ENCODE peak calls at places on chromosome 2, in six cellular contexts. One of them, this sample, is unnamed.

GRCh38 chr2:159053186-159054031 is 85.0 kb downstream of the TANC1 start:
- DNase-seq in H1: no peak
- DNase-seq in IMR-90: peak; percentile 99
- DNase-seq in neuronal stem cell: no peak
- DNase-seq in H9: no peak
- DNase-seq in trophoblast cell: no peak
- DNase-seq in this sample: peak; percentile 96

GRCh38 chr2:184875212-184875611 is 276.9 kb downstream of the ZNF804A start:
- DNase-seq in H1: peak; percentile 2
- DNase-seq in IMR-90: no peak
- DNase-seq in neuronal stem cell: no peak
- DNase-seq in H9: no peak
- DNase-seq in trophoblast cell: no peak
- DNase-seq in this sample: no peak

GRCh38 chr2:215269397-215270117 is 42.3 kb upstream of the ATIC start:
- DNase-seq in H1: no peak
- DNase-seq in IMR-90: peak; percentile 80
- DNase-seq in neuronal stem cell: peak; percentile 74
- DNase-seq in H9: peak; percentile 58
- DNase-seq in trophoblast cell: peak; percentile 92
- DNase-seq in this sample: peak; percentile 80

GRCh38 chr2:203824057-203824456 is 43.5 kb upstream of the CTLA4 start:
- DNase-seq in H1: no peak
- DNase-seq in IMR-90: no peak
- DNase-seq in neuronal stem cell: no peak
- DNase-seq in H9: no peak
- DNase-seq in trophoblast cell: no peak
- DNase-seq in this sample: no peak

GRCh38 chr2:239293450-239294430 is 107.1 kb downstream of the HDAC4 start:
- DNase-seq in H1: no peak
- DNase-seq in IMR-90: no peak
- DNase-seq in neuronal stem cell: no peak
- DNase-seq in H9: no peak
- DNase-seq in trophoblast cell: no peak
- DNase-seq in this sample: no peak

GRCh38 chr2:134160793-134161504 is 92.9 kb upstream of the MGAT5 start:
- DNase-seq in H1: no peak
- DNase-seq in IMR-90: peak; percentile 40
- DNase-seq in neuronal stem cell: no peak
- DNase-seq in H9: no peak
- DNase-seq in trophoblast cell: peak; percentile 81
- DNase-seq in this sample: no peak

GRCh38 chr2:3302421-3302750 is 75.2 kb downstream of the EIPR1 start:
- DNase-seq in H1: no peak
- DNase-seq in IMR-90: no peak
- DNase-seq in neuronal stem cell: no peak
- DNase-seq in H9: no peak
- DNase-seq in trophoblast cell: no peak
- DNase-seq in this sample: no peak

GRCh38 chr2:217289909-217290283 is 430.0 kb upstream of the TNP1 start:
- DNase-seq in H1: no peak
- DNase-seq in IMR-90: peak; percentile 69
- DNase-seq in neuronal stem cell: peak; percentile 32
- DNase-seq in H9: no peak
- DNase-seq in trophoblast cell: peak; percentile 18
- DNase-seq in this sample: peak; percentile 64

GRCh38 chr2:240626531-240627300 is 1.4 kb downstream of the GPR35 start:
- DNase-seq in H1: no peak
- DNase-seq in IMR-90: no peak
- DNase-seq in neuronal stem cell: no peak
- DNase-seq in H9: peak; percentile 29
- DNase-seq in trophoblast cell: no peak
- DNase-seq in this sample: no peak

DNA sequence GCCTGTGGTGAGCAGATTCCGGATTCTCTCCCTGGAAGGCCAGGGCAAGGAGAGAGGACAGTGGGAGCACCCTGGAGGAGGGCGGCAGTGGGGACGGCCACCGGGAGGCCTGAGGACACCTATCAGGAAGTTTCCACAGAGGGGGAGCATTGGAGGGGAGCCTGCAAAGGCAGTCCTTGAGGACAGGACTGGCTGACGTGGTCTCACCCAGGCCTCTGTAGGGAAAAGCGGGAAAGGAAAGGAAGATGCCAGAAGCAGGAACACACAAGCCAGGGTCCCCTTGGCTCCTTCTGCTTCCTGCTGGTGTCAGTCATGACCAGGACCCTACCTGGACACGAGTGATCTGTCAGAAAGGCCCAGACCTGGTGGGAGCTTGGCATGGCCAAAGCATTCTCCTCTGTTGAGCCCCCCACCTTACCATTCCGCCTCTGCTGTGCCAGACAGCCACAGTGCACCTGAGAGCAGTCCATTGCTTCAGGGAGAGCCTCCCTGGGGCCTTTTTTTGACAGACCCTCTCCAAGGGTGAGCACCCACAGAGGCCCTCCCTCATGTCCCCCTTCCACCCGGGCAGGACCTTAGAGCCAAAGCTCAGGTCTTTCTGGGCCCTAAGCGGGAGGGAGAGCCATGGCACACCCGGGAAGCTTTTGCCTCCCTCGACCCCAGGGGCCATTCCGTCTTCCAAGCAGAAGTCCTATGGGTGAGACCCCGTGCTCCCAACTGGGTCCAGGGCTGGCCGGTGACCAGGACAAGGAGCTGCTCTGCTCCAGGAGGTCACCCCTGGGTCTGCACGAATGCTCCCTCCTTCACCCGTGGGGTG is 333.1 kb downstream of the DYSF start:
- DNase-seq in H1: no peak
- DNase-seq in IMR-90: no peak
- DNase-seq in neuronal stem cell: no peak
- DNase-seq in H9: peak; percentile 20
- DNase-seq in trophoblast cell: no peak
- DNase-seq in this sample: no peak
- H3K14ac ChIP-seq in H1: no peak overlapping the region
- H3K14ac ChIP-seq in IMR-90: no peak overlapping the region
- H3K14ac ChIP-seq in neuronal stem cell: peak overlapping the region; percentile 42
- H3K14ac ChIP-seq in H9: no peak overlapping the region
- H3K14ac ChIP-seq in trophoblast cell: no peak overlapping the region
- H3K14ac ChIP-seq in this sample: no peak overlapping the region

GRCh38 chr2:42568431-42569115 is at the start of gene MTA3:
- DNase-seq in H1: peak; percentile 19
- DNase-seq in IMR-90: no peak
- DNase-seq in neuronal stem cell: peak; percentile 70
- DNase-seq in H9: peak; percentile 63
- DNase-seq in trophoblast cell: peak; percentile 58
- DNase-seq in this sample: peak; percentile 46
- H3K23ac ChIP-seq in H1: no peak within 1 kb of the TSS
- H3K23ac ChIP-seq in IMR-90: peak within 1 kb of the TSS; percentile 94
- H3K23ac ChIP-seq in neuronal stem cell: peak within 1 kb of the TSS; percentile 87
- H3K23ac ChIP-seq in H9: no peak within 1 kb of the TSS
- H3K23ac ChIP-seq in trophoblast cell: no peak within 1 kb of the TSS
- H3K23ac ChIP-seq in this sample: peak within 1 kb of the TSS; percentile 94

GRCh38 chr2:36451512-36451911 is 95.9 kb downstream of the CRIM1 start:
- DNase-seq in H1: no peak
- DNase-seq in IMR-90: peak; percentile 63
- DNase-seq in neuronal stem cell: no peak
- DNase-seq in H9: no peak
- DNase-seq in trophoblast cell: no peak
- DNase-seq in this sample: peak; percentile 82
- H3K14ac ChIP-seq in H1: no peak overlapping the region
- H3K14ac ChIP-seq in IMR-90: peak overlapping the region; percentile 66
- H3K14ac ChIP-seq in neuronal stem cell: no peak overlapping the region
- H3K14ac ChIP-seq in H9: no peak overlapping the region
- H3K14ac ChIP-seq in trophoblast cell: no peak overlapping the region
- H3K14ac ChIP-seq in this sample: no peak overlapping the region

GRCh38 chr2:72825271-72826155 is at the start of gene EXOC6B:
- DNase-seq in H1: peak; percentile 86
- DNase-seq in IMR-90: peak; percentile 85
- DNase-seq in neuronal stem cell: peak; percentile 92
- DNase-seq in H9: peak; percentile 98
- DNase-seq in trophoblast cell: peak; percentile 97
- DNase-seq in this sample: peak; percentile 91
- H3K23ac ChIP-seq in H1: no peak within 1 kb of the TSS
- H3K23ac ChIP-seq in IMR-90: peak within 1 kb of the TSS; percentile 61
- H3K23ac ChIP-seq in neuronal stem cell: peak within 1 kb of the TSS; percentile 99
- H3K23ac ChIP-seq in H9: no peak within 1 kb of the TSS
- H3K23ac ChIP-seq in trophoblast cell: no peak within 1 kb of the TSS
- H3K23ac ChIP-seq in this sample: no peak within 1 kb of the TSS

DNA sequence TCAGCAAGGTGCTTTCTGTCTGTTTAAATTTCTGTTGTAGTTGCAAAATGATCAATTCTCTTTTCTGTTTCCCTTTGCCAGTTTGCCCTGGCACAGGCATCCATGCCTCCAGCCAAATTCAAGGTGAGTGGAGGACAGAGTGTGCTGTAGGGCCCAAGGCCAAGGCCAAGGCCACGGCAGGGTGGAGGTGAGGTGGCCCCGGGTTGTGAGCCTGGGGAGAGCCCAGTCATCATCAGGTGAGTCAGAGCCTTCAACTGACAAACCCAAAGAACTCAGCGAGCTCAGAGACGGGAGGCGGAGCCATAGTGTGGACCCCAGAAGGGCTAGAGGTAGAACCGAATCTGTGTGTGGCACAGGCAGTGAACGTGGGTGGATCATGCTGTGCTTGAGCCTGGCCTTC is 55.7 kb downstream of the BCL2L11 start:
- DNase-seq in H1: no peak
- DNase-seq in IMR-90: no peak
- DNase-seq in neuronal stem cell: no peak
- DNase-seq in H9: no peak
- DNase-seq in trophoblast cell: no peak
- DNase-seq in this sample: no peak
- H3K14ac ChIP-seq in H1: no peak overlapping the region
- H3K14ac ChIP-seq in IMR-90: no peak overlapping the region
- H3K14ac ChIP-seq in neuronal stem cell: no peak overlapping the region
- H3K14ac ChIP-seq in H9: no peak overlapping the region
- H3K14ac ChIP-seq in trophoblast cell: no peak overlapping the region
- H3K14ac ChIP-seq in this sample: no peak overlapping the region